ENCODE peak calls at places on chromosomes 16 and 17, in five cellular contexts. B is cardiac muscle cell; W is CD8-positive, alpha-beta T cell; F is GM23338; N is germinal center. K is an unnamed sample.

GRCh38 chr16:28166394-28167208 is 45.2 kb downstream of the XPO6 start:
- DNase-seq in W (no peak), N (no peak), F (no peak), B (no peak), K (no peak)

GRCh38 chr17:34389343-34389742 is 26.3 kb upstream of the CCL1 start:
- DNase-seq in B (no peak), F (no peak), W (no peak), N (no peak), K (no peak)

GRCh38 chr16:79372504-79373184 is 227.9 kb downstream of the MAF start:
- DNase-seq in B (peak), W (peak), N (no peak), F (no peak), K (no peak)

GRCh38 chr16:11533588-11533987 is 53.1 kb downstream of the LITAF start:
- DNase-seq in N (no peak), B (no peak), W (no peak), F (no peak), K (no peak)

GRCh38 chr16:77582956-77583355 is 139.4 kb upstream of the NUDT7 start:
- DNase-seq in F (peak), N (no peak), W (no peak), B (no peak), K (no peak)

GRCh38 chr16:10752843-10753523 is 9.3 kb downstream of the NUBP1 start:
- DNase-seq in B (no peak), F (no peak), N (peak), W (peak), K (no peak)

GRCh38 chr17:80151333-80151732 is 4.4 kb upstream of the EIF4A3 start:
- DNase-seq in F (no peak), B (peak), W (no peak), N (no peak), K (no peak)

GRCh38 chr17:79414520-79415065 is 196.3 kb downstream of the RBFOX3 start:
- DNase-seq in N (no peak), W (no peak), F (no peak), B (no peak), K (no peak)

GRCh38 chr16:86509759-86510464 is 415 bp upstream of the FOXF1 start:
- DNase-seq in F (peak), B (peak), W (no peak), N (no peak), K (no peak)

GRCh38 chr16:81485824-81486554 is 41.4 kb downstream of the CMIP start:
- DNase-seq in F (no peak), W (no peak), N (no peak), B (peak), K (no peak)

GRCh38 chr16:27579086-27579980 is 29.4 kb downstream of the KATNIP start:
- DNase-seq in B (peak), F (no peak), W (no peak), N (no peak), K (no peak)

GRCh38 chr17:5237541-5238016 is 2.9 kb upstream of the SCIMP start:
- DNase-seq in N (peak), B (peak), F (peak), W (peak), K (no peak)